ENCODE peak calls at places on chromosomes 16 and 17, in four cellular contexts. O is left ventricle myocardium inferior; C is fibroblast of the aortic adventitia; I is CD4-positive, alpha-beta T cell. U is an unnamed sample.

GRCh38 chr17:55814377-55814776 is 63.5 kb downstream of the PCTP start:
- DNase-seq in C (no peak), I (no peak), O (peak; percentile 51), U (no peak)

GRCh38 chr17:31434404-31435050 is 43.1 kb downstream of the RAB11FIP4 start:
- DNase-seq in O (no peak), C (no peak), I (no peak), U (no peak)

GRCh38 chr17:72984145-72984924 is 108.2 kb downstream of the SLC39A11 start:
- DNase-seq in I (no peak), O (no peak), C (peak; percentile 87), U (no peak)

GRCh38 chr16:73019456-73020362 is 28.2 kb downstream of the ZFHX3 start:
- DNase-seq in C (peak; percentile 50), I (no peak), O (no peak), U (no peak)

GRCh38 chr17:81371910-81372760 is 23.1 kb upstream of the BAHCC1 start:
- DNase-seq in O (peak; percentile 71), C (peak; percentile 50), I (no peak), U (peak; percentile 54)

GRCh38 chr16:82655315-82655714 is 28.5 kb downstream of the CDH13 start:
- DNase-seq in O (no peak), I (peak; percentile 64), C (peak; percentile 83), U (no peak)

GRCh38 chr17:27569257-27569722 is 61.7 kb upstream of the LGALS9 start:
- DNase-seq in C (peak; percentile 33), O (no peak), I (peak; percentile 14), U (peak; percentile 44)

GRCh38 chr17:2734939-2735338 is 14.5 kb downstream of the CCDC92B start:
- DNase-seq in O (no peak), C (no peak), I (no peak), U (no peak)

GRCh38 chr17:9309216-9309615 is 266.4 kb downstream of the STX8 start:
- DNase-seq in C (no peak), O (no peak), I (no peak), U (no peak)

GRCh38 chr16:20249247-20249646 is 78.1 kb downstream of the GP2 start:
- DNase-seq in O (no peak), I (no peak), C (no peak), U (no peak)

GRCh38 chr16:31527617-31528287 is at the start of gene AHSP:
- DNase-seq in O (no peak), C (no peak), I (no peak), U (no peak)

GRCh38 chr16:65342231-65342866 is 220.5 kb upstream of the CDH11 start:
- DNase-seq in C (no peak), O (no peak), I (no peak), U (no peak)
- TF ChIP-seq CTCF in C (no peak), O (no peak), I (no peak), U (no peak)

DNA sequence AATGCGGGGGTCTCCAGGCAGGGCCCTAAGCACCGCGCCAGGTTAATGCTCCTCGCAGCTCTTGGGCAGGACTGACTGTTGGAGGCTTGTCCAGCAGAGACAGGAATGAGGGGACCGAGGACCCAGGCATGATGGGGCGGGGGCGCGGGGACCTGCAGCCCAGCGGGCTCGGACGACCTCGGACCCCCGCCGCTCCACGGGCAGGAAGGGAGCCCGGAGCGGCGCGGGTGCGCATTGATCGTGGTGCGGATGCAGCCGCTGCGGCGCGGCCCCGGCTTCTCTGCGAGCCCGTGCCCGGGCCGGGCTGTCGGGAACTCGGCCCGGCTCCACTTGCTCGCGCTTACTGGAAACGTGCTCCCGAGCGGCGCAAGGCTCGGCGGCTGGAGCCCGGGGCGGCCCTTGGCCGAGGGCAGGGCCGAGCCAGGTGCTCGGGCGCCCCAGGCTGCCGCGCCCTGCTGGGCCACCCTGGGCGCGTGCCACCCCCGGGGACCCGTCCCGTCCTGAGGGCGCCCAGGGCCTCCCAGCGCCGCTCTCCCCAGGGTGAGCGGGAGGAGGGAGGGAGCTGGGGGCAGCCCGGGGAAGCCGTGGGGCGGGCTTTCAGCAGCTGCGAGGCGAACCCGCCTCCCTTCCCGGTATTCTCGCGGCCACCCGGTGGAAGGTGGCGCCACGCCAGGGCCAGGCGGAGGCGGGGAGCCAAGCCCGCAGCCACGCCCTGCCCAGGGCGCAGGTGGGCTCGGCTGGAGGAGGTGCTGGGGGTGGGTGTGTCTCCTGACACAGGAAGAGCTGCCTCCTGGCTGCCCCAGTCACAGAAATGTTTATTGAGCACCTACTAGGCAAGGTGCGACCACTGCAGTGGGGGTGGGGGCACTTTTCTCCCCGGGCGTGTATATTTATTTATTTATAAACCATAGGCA is 45.9 kb downstream of the SOCS3 start:
- DNase-seq in C (peak; percentile 51), I (peak; percentile 73), O (peak; percentile 80), U (peak; percentile 60)
- TF ChIP-seq CTCF in C (no peak), I (no peak), O (no peak), U (no peak)

GRCh38 chr17:65800655-65801054 is 239.2 kb upstream of the AXIN2 start:
- DNase-seq in I (no peak), O (no peak), C (no peak), U (no peak)

GRCh38 chr17:65799454-65799853 is 238.0 kb upstream of the AXIN2 start:
- DNase-seq in I (no peak), C (no peak), O (no peak), U (no peak)

GRCh38 chr17:65797101-65797500 is 235.7 kb upstream of the AXIN2 start:
- DNase-seq in O (no peak), I (no peak), C (no peak), U (no peak)

GRCh38 chr17:65799869-65800268 is 238.4 kb upstream of the AXIN2 start:
- DNase-seq in I (no peak), O (no peak), C (no peak), U (no peak)

DNA sequence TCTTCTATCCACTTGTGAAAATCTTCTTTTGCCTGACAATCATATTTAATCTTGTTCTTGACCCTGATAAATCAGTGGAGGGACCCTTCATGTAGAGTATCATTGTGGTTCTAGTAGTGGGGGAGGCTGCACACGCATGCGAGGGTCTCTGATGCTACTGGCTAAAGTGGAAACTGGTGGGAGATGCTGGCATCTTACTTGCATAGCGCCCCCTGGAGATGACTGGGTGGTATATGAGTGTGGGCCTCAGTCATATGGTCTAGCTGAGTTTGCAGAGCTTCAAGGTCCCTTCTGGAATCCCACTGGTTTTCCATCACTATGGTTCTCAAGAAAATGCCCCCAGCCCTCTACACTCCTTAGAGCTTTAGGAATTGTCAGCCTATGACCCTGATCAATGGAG is 236.4 kb upstream of the AXIN2 start:
- DNase-seq in O (no peak), I (no peak), C (no peak), U (peak; percentile 30)
- TF ChIP-seq CTCF in O (peak; percentile 36), I (peak; percentile 40), C (no peak), U (peak; percentile 61)

GRCh38 chr16:85646976-85647375 is 33.9 kb downstream of the GSE1 start:
- DNase-seq in C (no peak), O (no peak), I (no peak), U (no peak)

GRCh38 chr16:85645021-85645589 is 32.0 kb downstream of the GSE1 start:
- DNase-seq in I (no peak), O (no peak), C (no peak), U (no peak)

GRCh38 chr16:85648070-85648714 is 35.1 kb downstream of the GSE1 start:
- DNase-seq in C (no peak), I (no peak), O (no peak), U (no peak)

GRCh38 chr16:85644093-85644712 is 31.1 kb downstream of the GSE1 start:
- DNase-seq in O (no peak), I (no peak), C (no peak), U (no peak)

DNA sequence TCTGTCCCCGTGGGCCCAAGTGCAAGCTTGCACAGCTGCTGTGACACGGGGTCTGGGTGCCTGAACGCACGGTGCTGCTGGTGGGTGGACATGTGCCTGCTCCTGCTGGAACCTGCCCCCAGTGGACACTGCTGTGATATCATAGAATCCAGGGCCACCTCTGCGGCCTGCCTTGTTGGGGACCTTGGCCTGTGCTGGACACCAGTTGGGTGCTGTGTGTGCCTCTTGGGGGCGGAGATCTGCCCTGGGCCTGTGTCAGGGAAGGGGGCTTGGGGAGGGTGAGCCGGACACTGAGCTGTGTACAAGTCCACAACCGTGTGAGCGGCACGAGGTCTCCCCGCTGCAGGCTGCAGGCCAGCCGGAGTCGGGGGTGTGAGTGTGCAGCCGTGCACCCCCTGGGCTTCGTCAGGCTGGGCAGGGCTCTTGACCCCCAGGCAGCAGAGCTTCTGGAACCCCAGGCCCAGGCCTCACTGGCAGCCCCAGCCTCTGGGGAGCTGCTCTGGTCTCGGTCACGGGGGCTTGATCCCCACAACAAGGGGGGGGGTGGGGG is 33.3 kb downstream of the GSE1 start:
- DNase-seq in I (no peak), C (no peak), O (no peak), U (no peak)
- TF ChIP-seq CTCF in I (no peak), C (no peak), O (no peak), U (no peak)

DNA sequence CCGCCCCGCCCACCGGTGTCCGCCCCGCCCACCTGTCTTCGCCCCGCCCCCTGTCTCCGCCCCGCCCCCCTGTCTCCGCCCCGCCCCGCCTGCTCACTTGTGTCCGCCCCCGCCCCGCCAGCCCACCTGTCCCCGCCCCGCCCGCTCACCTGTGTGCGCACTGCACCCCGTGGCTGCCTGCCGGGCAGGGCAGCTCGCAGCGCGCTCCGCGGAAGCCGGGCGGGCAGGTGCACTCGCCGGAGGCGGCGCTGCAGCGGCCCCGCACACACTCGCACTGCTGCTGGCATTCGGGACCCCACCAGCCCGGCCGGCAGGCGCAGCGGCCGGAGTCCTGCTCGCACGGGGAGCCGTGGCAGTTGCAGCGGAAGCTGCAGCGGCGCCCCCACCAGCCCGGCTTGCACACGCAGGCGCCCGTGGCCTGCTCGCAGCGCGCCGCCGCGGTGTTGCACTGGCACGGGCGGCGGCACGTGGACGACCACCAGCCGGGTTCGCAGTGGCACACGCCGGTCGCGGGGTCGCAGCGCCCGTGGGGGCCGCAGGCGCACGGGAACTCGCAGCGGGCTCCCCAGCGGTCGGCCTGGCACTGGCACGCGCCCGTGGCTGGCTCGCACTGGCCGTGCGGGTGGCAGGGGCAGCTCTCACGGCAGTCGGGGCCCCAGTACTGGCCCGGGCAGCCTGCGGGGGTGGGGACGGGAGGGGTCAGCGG is 2.1 kb downstream of the SCARF1 start:
- DNase-seq in I (peak; percentile 65), C (no peak), O (no peak), U (peak; percentile 41)
- TF ChIP-seq CTCF in I (no peak), C (no peak), O (no peak), U (peak; percentile 28)

DNA sequence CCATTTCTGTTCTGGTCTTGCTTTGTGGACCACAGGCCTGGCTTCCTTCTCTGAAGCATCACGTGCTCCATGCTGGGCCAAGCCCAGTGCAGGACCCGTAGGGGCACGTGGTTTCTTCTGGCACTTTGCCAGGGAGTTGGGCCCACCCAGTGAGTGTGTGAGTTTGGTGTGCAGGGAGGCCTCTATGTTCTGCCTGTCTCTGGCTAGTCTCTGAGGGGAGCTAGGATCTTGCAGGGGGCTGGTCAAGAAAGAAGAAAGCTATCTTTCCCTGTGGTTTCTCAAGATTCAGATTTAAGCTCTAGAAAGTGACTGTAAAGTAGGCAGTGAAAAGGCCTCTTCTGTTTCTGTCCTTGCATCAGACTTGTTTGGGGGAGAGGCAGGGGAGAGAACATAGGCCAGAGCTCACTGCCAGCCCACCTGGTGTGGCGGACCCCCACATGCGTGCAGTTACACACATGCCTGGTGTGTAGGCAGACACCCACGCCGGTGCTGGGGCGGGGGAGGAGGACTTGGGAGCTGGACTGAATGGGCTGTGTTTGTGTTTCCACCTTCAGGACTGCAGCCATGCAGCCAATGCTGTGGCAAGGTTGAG is 11.8 kb downstream of the LASP1 start:
- DNase-seq in O (peak; percentile 67), C (peak; percentile 90), I (no peak), U (no peak)
- TF ChIP-seq CTCF in O (no peak), C (no peak), I (no peak), U (no peak)

GRCh38 chr17:48011405-48012150 is 26.0 kb downstream of the COPZ2 start:
- DNase-seq in I (peak; percentile 18), C (peak; percentile 40), O (no peak), U (no peak)
- TF ChIP-seq CTCF in I (peak; percentile 46), C (peak; percentile 63), O (peak; percentile 38), U (peak; percentile 28)